ENCODE peak calls at places on chromosomes 5 and 9, in eight cellular contexts. One of them, this sample, is unnamed.

GRCh38 chr9:14310247-14310646 is 3.7 kb downstream of the NFIB start:
- DNase-seq in NCI-H1092 treated with DMSO at 0.1 percent for 48 hours: no peak
- DNase-seq in right cardiac atrium: no peak
- DNase-seq in iPS-NIHi11: no peak
- DNase-seq in K562: no peak
- DNase-seq in cardiac septum: no peak
- DNase-seq in ACHN: no peak
- DNase-seq in right lobe of liver: no peak
- DNase-seq in this sample: no peak

GRCh38 chr9:13139641-13140171 is 139.8 kb downstream of the MPDZ start:
- DNase-seq in NCI-H1092 treated with DMSO at 0.1 percent for 48 hours: no peak
- DNase-seq in right cardiac atrium: no peak
- DNase-seq in iPS-NIHi11: peak
- DNase-seq in K562: no peak
- DNase-seq in cardiac septum: no peak
- DNase-seq in ACHN: peak
- DNase-seq in right lobe of liver: no peak
- DNase-seq in this sample: no peak

GRCh38 chr9:14992025-14992424 is 81.8 kb upstream of the FREM1 start:
- DNase-seq in NCI-H1092 treated with DMSO at 0.1 percent for 48 hours: no peak
- DNase-seq in right cardiac atrium: no peak
- DNase-seq in iPS-NIHi11: no peak
- DNase-seq in K562: no peak
- DNase-seq in cardiac septum: no peak
- DNase-seq in ACHN: no peak
- DNase-seq in right lobe of liver: no peak
- DNase-seq in this sample: no peak

GRCh38 chr9:107306308-107306707 is 23.2 kb downstream of the RAD23B start:
- DNase-seq in NCI-H1092 treated with DMSO at 0.1 percent for 48 hours: no peak
- DNase-seq in right cardiac atrium: no peak
- DNase-seq in iPS-NIHi11: no peak
- DNase-seq in K562: no peak
- DNase-seq in cardiac septum: no peak
- DNase-seq in ACHN: no peak
- DNase-seq in right lobe of liver: no peak
- DNase-seq in this sample: no peak

GRCh38 chr5:21806943-21807342 is 1046.2 kb downstream of the CDH12 start:
- DNase-seq in NCI-H1092 treated with DMSO at 0.1 percent for 48 hours: no peak
- DNase-seq in right cardiac atrium: no peak
- DNase-seq in iPS-NIHi11: no peak
- DNase-seq in K562: no peak
- DNase-seq in cardiac septum: no peak
- DNase-seq in ACHN: peak
- DNase-seq in right lobe of liver: no peak
- DNase-seq in this sample: no peak

GRCh38 chr5:114237766-114238165 is 124.1 kb upstream of the KCNN2 start:
- DNase-seq in NCI-H1092 treated with DMSO at 0.1 percent for 48 hours: no peak
- DNase-seq in right cardiac atrium: no peak
- DNase-seq in iPS-NIHi11: no peak
- DNase-seq in K562: no peak
- DNase-seq in cardiac septum: no peak
- DNase-seq in ACHN: no peak
- DNase-seq in right lobe of liver: no peak
- DNase-seq in this sample: no peak

GRCh38 chr5:124528838-124529237 is 217.6 kb downstream of the ZNF608 start:
- DNase-seq in NCI-H1092 treated with DMSO at 0.1 percent for 48 hours: no peak
- DNase-seq in right cardiac atrium: no peak
- DNase-seq in iPS-NIHi11: no peak
- DNase-seq in K562: no peak
- DNase-seq in cardiac septum: no peak
- DNase-seq in ACHN: no peak
- DNase-seq in right lobe of liver: no peak
- DNase-seq in this sample: no peak

GRCh38 chr9:81470864-81471263 is 218.5 kb downstream of the TLE1 start:
- DNase-seq in NCI-H1092 treated with DMSO at 0.1 percent for 48 hours: no peak
- DNase-seq in right cardiac atrium: no peak
- DNase-seq in iPS-NIHi11: no peak
- DNase-seq in K562: no peak
- DNase-seq in cardiac septum: no peak
- DNase-seq in ACHN: no peak
- DNase-seq in right lobe of liver: no peak
- DNase-seq in this sample: no peak

GRCh38 chr5:143248822-143249579 is 154.5 kb downstream of the NR3C1 start:
- DNase-seq in NCI-H1092 treated with DMSO at 0.1 percent for 48 hours: no peak
- DNase-seq in right cardiac atrium: no peak
- DNase-seq in iPS-NIHi11: no peak
- DNase-seq in K562: peak
- DNase-seq in cardiac septum: no peak
- DNase-seq in ACHN: no peak
- DNase-seq in right lobe of liver: no peak
- DNase-seq in this sample: no peak

GRCh38 chr9:122053951-122054350 is 39.2 kb downstream of the TTLL11 start:
- DNase-seq in NCI-H1092 treated with DMSO at 0.1 percent for 48 hours: no peak
- DNase-seq in right cardiac atrium: no peak
- DNase-seq in iPS-NIHi11: no peak
- DNase-seq in K562: no peak
- DNase-seq in cardiac septum: no peak
- DNase-seq in ACHN: no peak
- DNase-seq in right lobe of liver: no peak
- DNase-seq in this sample: no peak

GRCh38 chr5:125283372-125283771 is 536.9 kb upstream of the ZNF608 start:
- DNase-seq in NCI-H1092 treated with DMSO at 0.1 percent for 48 hours: no peak
- DNase-seq in right cardiac atrium: no peak
- DNase-seq in iPS-NIHi11: no peak
- DNase-seq in K562: no peak
- DNase-seq in cardiac septum: no peak
- DNase-seq in ACHN: no peak
- DNase-seq in right lobe of liver: no peak
- DNase-seq in this sample: no peak

GRCh38 chr5:61673007-61673735 is 341.1 kb downstream of the ZSWIM6 start:
- DNase-seq in NCI-H1092 treated with DMSO at 0.1 percent for 48 hours: no peak
- DNase-seq in right cardiac atrium: no peak
- DNase-seq in iPS-NIHi11: peak
- DNase-seq in K562: no peak
- DNase-seq in cardiac septum: no peak
- DNase-seq in ACHN: peak
- DNase-seq in right lobe of liver: no peak
- DNase-seq in this sample: no peak

GRCh38 chr9:114017741-114018715 is 60.1 kb downstream of the AMBP start:
- DNase-seq in NCI-H1092 treated with DMSO at 0.1 percent for 48 hours: no peak
- DNase-seq in right cardiac atrium: no peak
- DNase-seq in iPS-NIHi11: no peak
- DNase-seq in K562: no peak
- DNase-seq in cardiac septum: peak
- DNase-seq in ACHN: no peak
- DNase-seq in right lobe of liver: no peak
- DNase-seq in this sample: peak

GRCh38 chr9:29806941-29807625 is 2233.8 kb upstream of the C9orf72 start:
- DNase-seq in NCI-H1092 treated with DMSO at 0.1 percent for 48 hours: no peak
- DNase-seq in right cardiac atrium: no peak
- DNase-seq in iPS-NIHi11: peak
- DNase-seq in K562: no peak
- DNase-seq in cardiac septum: no peak
- DNase-seq in ACHN: no peak
- DNase-seq in right lobe of liver: no peak
- DNase-seq in this sample: no peak